ENCODE peak calls at places on chromosomes 5 and 9, in ten cellular contexts. F is GM12878, B is heart left ventricle, Y is uterus, H is breast epithelium, C is right lobe of liver, L is stomach, S is A549, U is suprapubic skin, J is transverse colon. X is an unnamed sample. For H3K4me1, the result is how much of the 10 kb centered on the place peaks cover.

GRCh38 chr9:127215266-127216209 is 49.0 kb upstream of the GARNL3 start:
- DNase-seq in H (no peak), Y (no peak), S (no peak), C (no peak), L (no peak), F (no peak), J (no peak), B (no peak), U (peak), X (no peak)

GRCh38 chr9:132670359-132670815 is at the start of gene GTF3C4:
- DNase-seq in H (peak), Y (peak), L (peak), S (peak), J (peak), B (peak), F (no peak), U (peak), C (peak), X (peak)

GRCh38 chr5:180353226-180353962 is at the start of gene GFPT2:
- DNase-seq in J (peak), C (peak), H (peak), S (peak), Y (peak), B (peak), F (no peak), U (peak), L (peak), X (peak)

GRCh38 chr5:36786613-36787012 is 90.0 kb upstream of the NIPBL start:
- DNase-seq in B (no peak), F (no peak), J (peak), U (no peak), S (no peak), L (peak), C (no peak), Y (no peak), H (peak), X (no peak)

GRCh38 chr5:102911973-102912372 is 156.9 kb downstream of the PAM start:
- DNase-seq in L (no peak), J (no peak), U (no peak), H (no peak), C (no peak), Y (no peak), F (no peak), B (no peak), S (peak), X (no peak)

GRCh38 chr5:38845555-38846378 is at the start of gene OSMR:
- DNase-seq in J (peak), L (peak), F (no peak), Y (peak), C (peak), U (peak), B (peak), S (peak), H (peak), X (peak)

GRCh38 chr5:69341520-69342161 is 9.0 kb upstream of the CCDC125 start:
- DNase-seq in H (no peak), B (no peak), F (no peak), U (no peak), J (no peak), S (no peak), Y (no peak), L (no peak), C (no peak), X (no peak)

GRCh38 chr5:20335978-20336377 is 348.0 kb upstream of the CDH18 start:
- DNase-seq in L (no peak), C (no peak), H (no peak), J (no peak), S (peak), B (no peak), U (no peak), F (no peak), Y (no peak), X (no peak)

GRCh38 chr5:29469581-29469980 is 1723.9 kb upstream of the CDH6 start:
- DNase-seq in S (no peak), Y (no peak), L (no peak), J (no peak), B (no peak), C (no peak), U (no peak), H (no peak), F (no peak), X (no peak)

GRCh38 chr9:72477862-72478564 is 43.4 kb upstream of the TMC1 start:
- DNase-seq in L (peak), H (no peak), C (no peak), F (no peak), S (peak), Y (no peak), U (no peak), J (peak), B (no peak), X (no peak)

GRCh38 chr5:135739383-135739961 is 95.0 kb upstream of the SLC25A48 start:
- DNase-seq in B (no peak), J (no peak), S (no peak), H (no peak), U (peak), C (no peak), Y (no peak), F (no peak), L (no peak), X (no peak)

GRCh38 chr9:7123743-7124142 is 366.0 kb downstream of the KDM4C start:
- DNase-seq in U (no peak), Y (no peak), B (no peak), H (no peak), F (no peak), S (no peak), J (no peak), L (no peak), C (no peak), X (no peak)

GRCh38 chr5:14937277-14937676 is 65.7 kb upstream of the ANKH start:
- DNase-seq in L (no peak), H (no peak), Y (no peak), F (no peak), J (peak), U (no peak), S (no peak), C (no peak), B (no peak), X (no peak)

GRCh38 chr5:55694152-55694830 is 17.8 kb downstream of the SLC38A9 start:
- DNase-seq in B (no peak), Y (no peak), H (no peak), L (no peak), J (no peak), F (no peak), C (no peak), U (no peak), S (peak), X (no peak)

GRCh38 chr5:17219006-17219422 is 1.6 kb downstream of the BASP1 start:
- DNase-seq in Y (peak), H (no peak), U (no peak), S (peak), F (no peak), L (no peak), J (no peak), B (no peak), C (no peak), X (no peak)

GRCh38 chr5:127619908-127620479 is 28.9 kb upstream of the CTXN3 start:
- DNase-seq in S (no peak), C (no peak), F (no peak), Y (no peak), B (no peak), U (no peak), L (no peak), J (no peak), H (peak), X (no peak)

GRCh38 chr5:125148076-125148475 is 401.6 kb upstream of the ZNF608 start:
- DNase-seq in S (no peak), B (no peak), F (no peak), Y (no peak), L (no peak), J (no peak), C (no peak), H (no peak), U (no peak), X (no peak)

GRCh38 chr5:73007051-73007450 is 51.2 kb downstream of the FCHO2 start:
- DNase-seq in B (no peak), L (no peak), S (no peak), H (no peak), U (no peak), C (no peak), F (no peak), J (no peak), Y (no peak), X (no peak)

GRCh38 chr9:128683340-128684064 is 5.5 kb upstream of the SET start:
- DNase-seq in S (peak), H (peak), U (peak), L (peak), J (peak), B (peak), F (no peak), Y (peak), C (peak), X (no peak)

GRCh38 chr9:6215562-6215961 is at the start of gene IL33:
- DNase-seq in Y (peak), C (no peak), U (no peak), L (no peak), F (no peak), B (no peak), J (no peak), S (no peak), H (no peak), X (no peak)

GRCh38 chr5:142748132-142748531 is 22.0 kb upstream of the ARHGAP26 start:
- DNase-seq in J (no peak), S (no peak), L (no peak), C (no peak), U (no peak), F (no peak), B (no peak), Y (no peak), H (no peak), X (no peak)

GRCh38 chr9:121322037-121322736 is 47.9 kb downstream of the STOM start:
- DNase-seq in C (no peak), L (no peak), F (no peak), Y (no peak), S (peak), J (no peak), B (no peak), U (no peak), H (no peak), X (no peak)

GRCh38 chr5:176162206-176162605 is 76.0 kb upstream of the SIMC1 start:
- DNase-seq in Y (no peak), H (no peak), F (no peak), U (no peak), C (no peak), S (no peak), B (peak), L (peak), J (no peak), X (no peak)

GRCh38 chr9:131611586-131611985 is 66.3 kb downstream of the PRRT1B start:
- DNase-seq in B (no peak), S (no peak), J (no peak), F (no peak), U (no peak), L (no peak), Y (no peak), C (no peak), H (no peak), X (no peak)

GRCh38 chr5:54673523-54674225 is 156.1 kb downstream of the SNX18 start:
- DNase-seq in J (peak), L (peak), Y (no peak), C (peak), S (no peak), U (no peak), B (peak), H (no peak), F (peak), X (peak)

GRCh38 chr5:40033411-40033810 is 608.6 kb upstream of the DAB2 start:
- DNase-seq in C (no peak), H (no peak), L (no peak), U (no peak), F (peak), Y (no peak), J (peak), B (no peak), S (no peak), X (no peak)

GRCh38 chr5:1319436-1320343 is 24.8 kb upstream of the TERT start:
- DNase-seq in H (no peak), C (no peak), L (peak), F (no peak), U (peak), Y (no peak), S (no peak), J (no peak), B (no peak), X (no peak)

GRCh38 chr9:77588319-77588937 is 59.7 kb downstream of the GNA14 start:
- DNase-seq in C (no peak), F (no peak), H (no peak), B (no peak), S (peak), U (no peak), L (no peak), Y (no peak), J (no peak), X (no peak)

GRCh38 chr5:61416010-61416409 is 84.0 kb downstream of the ZSWIM6 start:
- DNase-seq in S (no peak), J (no peak), H (no peak), U (no peak), Y (no peak), F (no peak), C (no peak), B (no peak), L (no peak), X (no peak)

GRCh38 chr9:96719538-96720315 is 58.2 kb downstream of the ZNF510 start:
- DNase-seq in Y (no peak), S (no peak), H (no peak), U (no peak), B (peak), C (no peak), F (no peak), J (peak), L (peak), X (no peak)

GRCh38 chr5:132961887-132962286 is 1.5 kb downstream of the AFF4 start:
- DNase-seq in F (no peak), H (no peak), L (no peak), Y (no peak), U (no peak), J (no peak), C (no peak), B (no peak), S (no peak), X (no peak)

GRCh38 chr5:80239680-80240367 is 16.0 kb downstream of the SERINC5 start:
- DNase-seq in U (no peak), Y (no peak), C (no peak), B (no peak), L (no peak), J (no peak), S (no peak), F (no peak), H (no peak), X (no peak)

GRCh38 chr5:80238778-80239679 is 16.8 kb downstream of the SERINC5 start:
- DNase-seq in L (peak), C (no peak), Y (peak), H (peak), B (peak), F (no peak), J (peak), S (no peak), U (no peak), X (peak)

GRCh38 chr5:80238078-80238477 is 17.8 kb downstream of the SERINC5 start:
- DNase-seq in F (no peak), U (no peak), C (no peak), S (no peak), Y (no peak), J (no peak), L (no peak), H (no peak), B (no peak), X (no peak)

GRCh38 chr5:80234311-80234948 is 21.4 kb downstream of the SERINC5 start:
- DNase-seq in C (no peak), B (no peak), U (no peak), L (no peak), H (no peak), F (no peak), S (no peak), J (no peak), Y (no peak), X (no peak)

DNA sequence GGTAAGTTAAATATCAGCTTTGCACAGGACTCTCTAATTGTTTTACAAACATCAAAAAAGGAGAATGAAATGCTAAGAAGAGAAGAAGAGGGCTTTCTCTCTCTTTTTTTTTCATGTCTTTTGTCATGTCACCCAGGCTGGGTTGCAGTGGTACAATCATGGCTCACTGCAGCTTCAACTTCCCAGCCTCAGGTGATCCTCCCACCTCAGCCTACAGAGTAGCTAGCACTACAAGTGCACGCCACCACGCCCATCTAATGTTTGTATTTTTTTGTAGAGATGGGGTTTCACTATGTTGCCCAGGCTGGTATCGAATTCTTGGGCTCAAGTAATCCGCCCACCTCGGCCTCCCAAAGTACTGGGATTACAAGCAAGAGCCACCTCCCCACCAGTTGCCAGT is 18.6 kb downstream of the SERINC5 start:
- DNase-seq in Y (no peak), B (no peak), H (no peak), L (no peak), C (no peak), U (no peak), J (no peak), S (no peak), F (no peak), X (no peak)
- H3K4me1 ChIP-seq in Y (under half), B (under half), H (under half), L (under half), C (under half), U (under half), J (under half), S (under half), F (under half), X (under half)

DNA sequence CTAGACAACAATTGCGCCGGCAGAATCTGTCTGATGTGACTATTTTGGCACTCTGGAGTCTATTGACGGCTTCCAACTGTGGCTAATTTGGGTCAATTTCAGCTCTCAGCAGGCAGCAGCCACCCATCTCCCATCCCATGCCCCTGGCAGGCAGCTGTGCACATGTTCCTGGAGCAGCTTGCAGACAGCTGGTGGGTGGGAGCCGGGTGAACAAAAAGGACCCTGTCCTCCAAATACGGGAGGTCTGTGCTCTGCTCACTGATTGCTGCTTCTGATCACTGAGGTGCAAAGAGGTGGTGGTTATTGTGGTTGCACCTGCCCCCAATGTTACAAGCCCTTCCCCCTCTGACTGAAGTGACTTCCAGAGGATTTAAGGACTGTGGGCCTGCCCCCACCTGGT is 45.0 kb upstream of the N4BP3 start:
- DNase-seq in Y (no peak), U (no peak), C (no peak), S (no peak), B (no peak), L (no peak), H (no peak), F (no peak), J (no peak), X (no peak)
- H3K4me3 ChIP-seq in Y (no peak), U (no peak), C (no peak), S (no peak), B (no peak), L (no peak), H (no peak), F (no peak), J (no peak), X (no peak)

DNA sequence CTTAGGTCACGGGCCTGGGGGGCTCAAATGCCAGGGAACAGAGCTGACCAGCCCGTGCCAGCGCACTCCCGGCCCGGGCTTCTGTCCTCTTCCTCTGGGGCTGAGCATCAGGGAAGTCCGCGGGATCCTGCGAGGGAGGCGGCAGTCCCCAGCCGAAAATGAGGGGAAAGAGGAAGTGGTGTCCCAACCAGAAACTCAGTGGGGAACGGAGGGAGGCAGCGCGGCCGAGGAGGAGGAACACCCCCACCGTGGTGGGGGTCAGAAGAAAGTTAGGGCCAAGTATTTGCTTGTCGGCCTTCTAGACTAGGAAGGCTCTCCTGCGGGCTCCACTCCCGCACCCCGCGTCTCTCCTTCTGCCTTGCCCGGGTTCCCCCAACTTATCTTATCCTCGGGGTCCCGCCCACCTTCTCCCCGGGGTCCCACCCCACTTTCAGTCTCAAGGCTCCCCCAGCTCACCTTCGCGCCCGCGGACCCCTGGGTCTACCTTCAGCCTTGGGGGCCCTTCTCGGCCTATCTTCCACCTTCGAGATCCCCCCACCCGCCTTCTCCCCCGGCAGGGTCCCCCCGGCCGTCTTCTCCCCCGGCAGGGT is 583 bp upstream of the PHF2 start:
- DNase-seq in L (peak), H (peak), U (peak), C (no peak), B (peak), Y (peak), F (no peak), J (peak), S (peak), X (no peak)
- TF ChIP-seq POLR2A in L (no peak), H (no peak), U (no peak), C (peak), B (no peak), Y (peak), F (peak), J (peak), S (peak), X (no peak)

GRCh38 chr5:7828269-7828668 is 22.7 kb downstream of the CFAP90 start:
- DNase-seq in B (peak), C (no peak), S (no peak), H (no peak), L (peak), U (no peak), F (no peak), J (peak), Y (no peak), X (no peak)
- H3K4me1 ChIP-seq in B (under half), C (under half), S (under half), H (under half), L (under half), U (under half), F (under half), J (under half), Y (under half), X (under half)

GRCh38 chr9:16871358-16872151 is 1.1 kb upstream of the BNC2 start:
- DNase-seq in U (peak), B (peak), J (peak), C (peak), S (peak), Y (peak), L (peak), H (no peak), F (no peak), X (no peak)

GRCh38 chr9:16870606-16871357 is at the start of gene BNC2:
- DNase-seq in U (peak), B (peak), F (no peak), H (no peak), S (peak), Y (peak), J (peak), C (peak), L (no peak), X (no peak)

GRCh38 chr9:16869140-16869903 is 1.1 kb downstream of the BNC2 start:
- DNase-seq in S (no peak), L (no peak), U (no peak), B (no peak), F (no peak), Y (peak), C (no peak), J (peak), H (no peak), X (no peak)

GRCh38 chr9:16868706-16869105 is 1.8 kb downstream of the BNC2 start:
- DNase-seq in Y (no peak), C (no peak), U (no peak), J (no peak), B (no peak), S (no peak), F (no peak), L (no peak), H (no peak), X (no peak)

DNA sequence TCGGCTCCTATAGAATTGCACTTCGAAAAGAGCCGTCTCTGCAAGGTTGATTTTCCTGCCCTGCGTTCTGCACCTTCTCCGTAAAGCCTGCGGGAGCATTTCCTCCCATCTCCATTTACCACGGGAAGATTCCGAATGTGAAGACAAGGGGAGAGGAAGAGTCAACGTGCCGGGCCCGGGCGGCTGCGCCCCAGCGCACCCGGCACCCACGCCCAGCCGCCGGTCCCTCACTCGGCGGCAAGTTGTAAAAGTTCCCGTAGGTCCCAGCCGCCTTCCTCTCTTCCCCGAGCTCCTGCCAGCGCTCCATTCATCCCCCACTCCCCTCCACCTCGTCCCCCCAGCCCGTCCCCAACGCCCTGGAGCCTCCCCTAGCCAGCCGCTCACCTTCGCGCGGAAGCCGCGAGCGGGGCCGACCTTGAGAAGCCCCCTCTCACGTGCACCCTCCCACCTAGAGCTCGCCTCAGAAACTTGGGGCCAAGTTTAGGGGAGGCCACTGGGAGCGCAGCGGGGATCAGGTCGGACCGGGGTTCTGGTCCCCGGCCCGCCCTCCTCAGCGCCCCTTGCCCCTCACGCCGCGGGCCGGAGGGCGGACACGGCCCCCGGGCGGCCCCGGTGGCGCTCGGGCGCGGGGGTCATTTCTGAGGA is 387 bp downstream of the BNC2 start:
- DNase-seq in B (no peak), L (no peak), U (no peak), J (peak), H (no peak), C (no peak), S (peak), Y (peak), F (no peak), X (no peak)
- H3K4me3 ChIP-seq in B (peak), L (peak), U (peak), J (peak), H (peak), C (peak), S (peak), Y (peak), F (no peak), X (peak)

X was measured in gastrocnemius medialis.